ENCODE peak calls at places on chromosomes 4 and X, in seven cellular contexts. R, J, C, W, X, E and Q are unnamed samples.

GRCh38 chr4:109730294-109731051 is 603 bp upstream of the PLA2G12A start:
- DNase-seq in C (peak), R (no peak), J (peak), E (no peak), X (peak), W (no peak), Q (no peak)

GRCh38 chr4:6277139-6277802 is 7.6 kb downstream of the WFS1 start:
- DNase-seq in W (no peak), J (no peak), R (no peak), C (no peak), E (no peak), X (no peak), Q (no peak)

GRCh38 chrX:137747231-137747630 is 181.3 kb downstream of the ZIC3 start:
- DNase-seq in J (no peak), R (no peak), C (no peak), X (no peak), W (no peak), E (no peak), Q (no peak)

GRCh38 chrX:138748480-138748879 is 37.0 kb upstream of the FGF13 start:
- DNase-seq in W (no peak), X (peak), E (no peak), R (no peak), C (no peak), J (no peak), Q (no peak)

GRCh38 chr4:130573742-130574141 is 1477.8 kb downstream of the C4orf33 start:
- DNase-seq in E (no peak), J (no peak), C (no peak), R (no peak), X (no peak), W (no peak), Q (no peak)

GRCh38 chr4:130563185-130563890 is 1467.4 kb downstream of the C4orf33 start:
- DNase-seq in E (no peak), W (no peak), J (peak), X (peak), C (no peak), R (peak), Q (no peak)

GRCh38 chr4:30854566-30854965 is 134.4 kb downstream of the PCDH7 start:
- DNase-seq in X (peak), J (no peak), E (no peak), W (no peak), R (no peak), C (no peak), Q (no peak)

GRCh38 chr4:169270810-169271691 is at the start of gene SH3RF1:
- DNase-seq in R (peak), W (no peak), E (no peak), J (peak), C (peak), X (peak), Q (peak)

GRCh38 chr4:6917445-6918241 is 8.0 kb downstream of the TBC1D14 start:
- DNase-seq in W (no peak), X (peak), J (no peak), E (no peak), C (peak), R (peak), Q (no peak)

GRCh38 chr4:54100607-54101189 is 735 bp downstream of the GSX2 start:
- DNase-seq in E (no peak), X (no peak), J (no peak), C (no peak), R (no peak), W (no peak), Q (no peak)

GRCh38 chr4:160318567-160319220 is 1215.8 kb downstream of the RAPGEF2 start:
- DNase-seq in E (no peak), X (peak), C (no peak), J (no peak), R (no peak), W (no peak), Q (no peak)

GRCh38 chrX:40003071-40003981 is 94.4 kb downstream of the BCOR start:
- DNase-seq in E (no peak), C (no peak), X (no peak), J (peak), R (no peak), W (no peak), Q (no peak)

GRCh38 chr4:1194028-1194900 is 21.9 kb upstream of the SPON2 start:
- DNase-seq in J (no peak), R (peak), W (no peak), E (no peak), X (peak), C (peak), Q (no peak)

GRCh38 chrX:102154218-102154860 is 1.4 kb downstream of the BEX5 start:
- DNase-seq in C (no peak), X (no peak), R (no peak), E (no peak), W (no peak), J (no peak), Q (no peak)

GRCh38 chr4:134202557-134202956 is 968 bp upstream of the PABPC4L start:
- DNase-seq in W (no peak), R (no peak), E (no peak), C (no peak), X (peak), J (no peak), Q (no peak)